ENCODE peak calls at places on chromosomes 4 and X, in nine cellular contexts. One of them, this sample, is unnamed.

GRCh38 chr4:139171878-139172691 is 4.9 kb downstream of the ELF2 start:
- DNase-seq in stimulated activated CD4-positive, alpha-beta T cell treated with anti-CD3 and anti-CD28 coated beads, Interleukin-1b, Interleukin-23, amount 100 ng/mL, for 1 hour: no peak
- DNase-seq in left lung: no peak
- DNase-seq in smooth muscle cell of the brain vasculature: no peak
- DNase-seq in endothelial cell: no peak
- DNase-seq in T-helper 1 cell: no peak
- DNase-seq in pancreas: no peak
- DNase-seq in HFF-Myc: no peak
- DNase-seq in OCI-LY7: no peak
- DNase-seq in this sample: no peak

GRCh38 chrX:150833454-150834056 is 64.9 kb downstream of the CD99L2 start:
- DNase-seq in stimulated activated CD4-positive, alpha-beta T cell treated with anti-CD3 and anti-CD28 coated beads, Interleukin-1b, Interleukin-23, amount 100 ng/mL, for 1 hour: no peak
- DNase-seq in endothelial cell: no peak
- DNase-seq in pancreas: no peak
- DNase-seq in T-helper 1 cell: no peak
- DNase-seq in OCI-LY7: no peak
- DNase-seq in HFF-Myc: no peak
- DNase-seq in left lung: no peak
- DNase-seq in smooth muscle cell of the brain vasculature: no peak
- DNase-seq in this sample: no peak

GRCh38 chr4:72767903-72768817 is 199.1 kb upstream of the ADAMTS3 start:
- DNase-seq in HFF-Myc: peak; percentile 14
- DNase-seq in pancreas: no peak
- DNase-seq in left lung: no peak
- DNase-seq in T-helper 1 cell: no peak
- DNase-seq in stimulated activated CD4-positive, alpha-beta T cell treated with anti-CD3 and anti-CD28 coated beads, Interleukin-1b, Interleukin-23, amount 100 ng/mL, for 1 hour: no peak
- DNase-seq in OCI-LY7: no peak
- DNase-seq in endothelial cell: no peak
- DNase-seq in smooth muscle cell of the brain vasculature: peak; percentile 9
- DNase-seq in this sample: peak; percentile 3

GRCh38 chr4:139177049-139177887 is at the start of gene ELF2:
- DNase-seq in endothelial cell: peak; percentile 75
- DNase-seq in smooth muscle cell of the brain vasculature: peak; percentile 62
- DNase-seq in OCI-LY7: peak; percentile 91
- DNase-seq in pancreas: peak; percentile 94
- DNase-seq in stimulated activated CD4-positive, alpha-beta T cell treated with anti-CD3 and anti-CD28 coated beads, Interleukin-1b, Interleukin-23, amount 100 ng/mL, for 1 hour: peak; percentile 67
- DNase-seq in T-helper 1 cell: peak; percentile 75
- DNase-seq in left lung: peak; percentile 97
- DNase-seq in HFF-Myc: no peak
- DNase-seq in this sample: peak; percentile 77

GRCh38 chr4:55398966-55399365 is 3.2 kb downstream of the TMEM165 start:
- DNase-seq in HFF-Myc: no peak
- DNase-seq in left lung: no peak
- DNase-seq in stimulated activated CD4-positive, alpha-beta T cell treated with anti-CD3 and anti-CD28 coated beads, Interleukin-1b, Interleukin-23, amount 100 ng/mL, for 1 hour: no peak
- DNase-seq in endothelial cell: no peak
- DNase-seq in smooth muscle cell of the brain vasculature: no peak
- DNase-seq in pancreas: no peak
- DNase-seq in T-helper 1 cell: no peak
- DNase-seq in OCI-LY7: no peak
- DNase-seq in this sample: peak; percentile 19

GRCh38 chrX:102155806-102156179 is at the start of gene BEX5:
- DNase-seq in endothelial cell: peak; percentile 52
- DNase-seq in smooth muscle cell of the brain vasculature: no peak
- DNase-seq in stimulated activated CD4-positive, alpha-beta T cell treated with anti-CD3 and anti-CD28 coated beads, Interleukin-1b, Interleukin-23, amount 100 ng/mL, for 1 hour: no peak
- DNase-seq in OCI-LY7: no peak
- DNase-seq in HFF-Myc: no peak
- DNase-seq in left lung: peak; percentile 51
- DNase-seq in pancreas: peak; percentile 78
- DNase-seq in T-helper 1 cell: peak; percentile 56
- DNase-seq in this sample: peak; percentile 81

GRCh38 chr4:55435136-55435535 is 39.4 kb downstream of the TMEM165 start:
- DNase-seq in endothelial cell: peak; percentile 29
- DNase-seq in OCI-LY7: no peak
- DNase-seq in smooth muscle cell of the brain vasculature: no peak
- DNase-seq in stimulated activated CD4-positive, alpha-beta T cell treated with anti-CD3 and anti-CD28 coated beads, Interleukin-1b, Interleukin-23, amount 100 ng/mL, for 1 hour: no peak
- DNase-seq in pancreas: no peak
- DNase-seq in T-helper 1 cell: no peak
- DNase-seq in HFF-Myc: no peak
- DNase-seq in left lung: no peak
- DNase-seq in this sample: peak; percentile 70

GRCh38 chr4:6350646-6351045 is 81.0 kb downstream of the WFS1 start:
- DNase-seq in endothelial cell: no peak
- DNase-seq in left lung: no peak
- DNase-seq in OCI-LY7: no peak
- DNase-seq in HFF-Myc: no peak
- DNase-seq in smooth muscle cell of the brain vasculature: no peak
- DNase-seq in stimulated activated CD4-positive, alpha-beta T cell treated with anti-CD3 and anti-CD28 coated beads, Interleukin-1b, Interleukin-23, amount 100 ng/mL, for 1 hour: no peak
- DNase-seq in pancreas: no peak
- DNase-seq in T-helper 1 cell: no peak
- DNase-seq in this sample: no peak

GRCh38 chr4:189845145-189845846 is 95.4 kb upstream of the FRG1 start:
- DNase-seq in HFF-Myc: no peak
- DNase-seq in smooth muscle cell of the brain vasculature: no peak
- DNase-seq in stimulated activated CD4-positive, alpha-beta T cell treated with anti-CD3 and anti-CD28 coated beads, Interleukin-1b, Interleukin-23, amount 100 ng/mL, for 1 hour: no peak
- DNase-seq in pancreas: no peak
- DNase-seq in OCI-LY7: no peak
- DNase-seq in T-helper 1 cell: no peak
- DNase-seq in left lung: no peak
- DNase-seq in endothelial cell: no peak
- DNase-seq in this sample: no peak

GRCh38 chrX:122583526-122583925 is 600.6 kb upstream of the GRIA3 start:
- DNase-seq in left lung: no peak
- DNase-seq in OCI-LY7: no peak
- DNase-seq in pancreas: no peak
- DNase-seq in endothelial cell: no peak
- DNase-seq in stimulated activated CD4-positive, alpha-beta T cell treated with anti-CD3 and anti-CD28 coated beads, Interleukin-1b, Interleukin-23, amount 100 ng/mL, for 1 hour: no peak
- DNase-seq in T-helper 1 cell: no peak
- DNase-seq in HFF-Myc: no peak
- DNase-seq in smooth muscle cell of the brain vasculature: no peak
- DNase-seq in this sample: no peak

GRCh38 chr4:94634266-94634665 is 123.5 kb upstream of the BMPR1B start:
- DNase-seq in endothelial cell: no peak
- DNase-seq in HFF-Myc: peak; percentile 24
- DNase-seq in stimulated activated CD4-positive, alpha-beta T cell treated with anti-CD3 and anti-CD28 coated beads, Interleukin-1b, Interleukin-23, amount 100 ng/mL, for 1 hour: no peak
- DNase-seq in pancreas: no peak
- DNase-seq in OCI-LY7: no peak
- DNase-seq in left lung: no peak
- DNase-seq in T-helper 1 cell: no peak
- DNase-seq in smooth muscle cell of the brain vasculature: peak; percentile 45
- DNase-seq in this sample: no peak

GRCh38 chrX:119288890-119289393 is 52.9 kb downstream of the PGRMC1 start:
- DNase-seq in left lung: no peak
- DNase-seq in pancreas: no peak
- DNase-seq in OCI-LY7: no peak
- DNase-seq in endothelial cell: no peak
- DNase-seq in T-helper 1 cell: no peak
- DNase-seq in smooth muscle cell of the brain vasculature: no peak
- DNase-seq in stimulated activated CD4-positive, alpha-beta T cell treated with anti-CD3 and anti-CD28 coated beads, Interleukin-1b, Interleukin-23, amount 100 ng/mL, for 1 hour: no peak
- DNase-seq in HFF-Myc: no peak
- DNase-seq in this sample: no peak

GRCh38 chr4:57071340-57071739 is 38.8 kb downstream of the IGFBP7 start:
- DNase-seq in left lung: no peak
- DNase-seq in T-helper 1 cell: no peak
- DNase-seq in HFF-Myc: no peak
- DNase-seq in endothelial cell: no peak
- DNase-seq in OCI-LY7: no peak
- DNase-seq in stimulated activated CD4-positive, alpha-beta T cell treated with anti-CD3 and anti-CD28 coated beads, Interleukin-1b, Interleukin-23, amount 100 ng/mL, for 1 hour: no peak
- DNase-seq in pancreas: no peak
- DNase-seq in smooth muscle cell of the brain vasculature: no peak
- DNase-seq in this sample: no peak

GRCh38 chr4:153934689-153935017 is 145.8 kb upstream of the SFRP2 start:
- DNase-seq in endothelial cell: no peak
- DNase-seq in left lung: no peak
- DNase-seq in HFF-Myc: no peak
- DNase-seq in T-helper 1 cell: no peak
- DNase-seq in OCI-LY7: no peak
- DNase-seq in smooth muscle cell of the brain vasculature: no peak
- DNase-seq in stimulated activated CD4-positive, alpha-beta T cell treated with anti-CD3 and anti-CD28 coated beads, Interleukin-1b, Interleukin-23, amount 100 ng/mL, for 1 hour: no peak
- DNase-seq in pancreas: no peak
- DNase-seq in this sample: no peak

GRCh38 chrX:153621949-153622598 is 23.1 kb upstream of the CCNQ start:
- DNase-seq in stimulated activated CD4-positive, alpha-beta T cell treated with anti-CD3 and anti-CD28 coated beads, Interleukin-1b, Interleukin-23, amount 100 ng/mL, for 1 hour: no peak
- DNase-seq in endothelial cell: no peak
- DNase-seq in HFF-Myc: no peak
- DNase-seq in OCI-LY7: no peak
- DNase-seq in T-helper 1 cell: no peak
- DNase-seq in pancreas: no peak
- DNase-seq in smooth muscle cell of the brain vasculature: no peak
- DNase-seq in left lung: peak; percentile 19
- DNase-seq in this sample: no peak

GRCh38 chr4:129532573-129532972 is 436.6 kb downstream of the C4orf33 start:
- DNase-seq in endothelial cell: no peak
- DNase-seq in left lung: no peak
- DNase-seq in OCI-LY7: no peak
- DNase-seq in stimulated activated CD4-positive, alpha-beta T cell treated with anti-CD3 and anti-CD28 coated beads, Interleukin-1b, Interleukin-23, amount 100 ng/mL, for 1 hour: no peak
- DNase-seq in HFF-Myc: no peak
- DNase-seq in pancreas: no peak
- DNase-seq in smooth muscle cell of the brain vasculature: no peak
- DNase-seq in T-helper 1 cell: no peak
- DNase-seq in this sample: peak; percentile 81

GRCh38 chr4:45453258-45453841 is 670.5 kb downstream of the GABRG1 start:
- DNase-seq in left lung: no peak
- DNase-seq in OCI-LY7: peak; percentile 2
- DNase-seq in smooth muscle cell of the brain vasculature: no peak
- DNase-seq in HFF-Myc: no peak
- DNase-seq in endothelial cell: no peak
- DNase-seq in T-helper 1 cell: no peak
- DNase-seq in pancreas: no peak
- DNase-seq in stimulated activated CD4-positive, alpha-beta T cell treated with anti-CD3 and anti-CD28 coated beads, Interleukin-1b, Interleukin-23, amount 100 ng/mL, for 1 hour: no peak
- DNase-seq in this sample: peak; percentile 27

GRCh38 chr4:1090465-1091440 is 22.6 kb downstream of the RNF212 start:
- DNase-seq in OCI-LY7: no peak
- DNase-seq in smooth muscle cell of the brain vasculature: no peak
- DNase-seq in left lung: no peak
- DNase-seq in endothelial cell: no peak
- DNase-seq in T-helper 1 cell: no peak
- DNase-seq in pancreas: no peak
- DNase-seq in stimulated activated CD4-positive, alpha-beta T cell treated with anti-CD3 and anti-CD28 coated beads, Interleukin-1b, Interleukin-23, amount 100 ng/mL, for 1 hour: no peak
- DNase-seq in HFF-Myc: no peak
- DNase-seq in this sample: no peak

GRCh38 chr4:61375316-61375715 is 175.2 kb downstream of the ADGRL3 start:
- DNase-seq in stimulated activated CD4-positive, alpha-beta T cell treated with anti-CD3 and anti-CD28 coated beads, Interleukin-1b, Interleukin-23, amount 100 ng/mL, for 1 hour: no peak
- DNase-seq in endothelial cell: no peak
- DNase-seq in T-helper 1 cell: no peak
- DNase-seq in OCI-LY7: no peak
- DNase-seq in left lung: no peak
- DNase-seq in smooth muscle cell of the brain vasculature: no peak
- DNase-seq in pancreas: no peak
- DNase-seq in HFF-Myc: no peak
- DNase-seq in this sample: no peak

GRCh38 chrX:11724122-11725017 is 33.7 kb upstream of the MSL3 start:
- DNase-seq in pancreas: no peak
- DNase-seq in smooth muscle cell of the brain vasculature: peak; percentile 10
- DNase-seq in T-helper 1 cell: no peak
- DNase-seq in OCI-LY7: peak; percentile 29
- DNase-seq in stimulated activated CD4-positive, alpha-beta T cell treated with anti-CD3 and anti-CD28 coated beads, Interleukin-1b, Interleukin-23, amount 100 ng/mL, for 1 hour: no peak
- DNase-seq in left lung: no peak
- DNase-seq in endothelial cell: peak; percentile 6
- DNase-seq in HFF-Myc: peak; percentile 10
- DNase-seq in this sample: peak; percentile 50

GRCh38 chr4:125572601-125573000 is 257.8 kb downstream of the FAT4 start:
- DNase-seq in stimulated activated CD4-positive, alpha-beta T cell treated with anti-CD3 and anti-CD28 coated beads, Interleukin-1b, Interleukin-23, amount 100 ng/mL, for 1 hour: no peak
- DNase-seq in smooth muscle cell of the brain vasculature: no peak
- DNase-seq in T-helper 1 cell: no peak
- DNase-seq in pancreas: no peak
- DNase-seq in HFF-Myc: no peak
- DNase-seq in left lung: no peak
- DNase-seq in endothelial cell: no peak
- DNase-seq in OCI-LY7: no peak
- DNase-seq in this sample: no peak

GRCh38 chr4:141047228-141047884 is 85.9 kb downstream of the RNF150 start:
- DNase-seq in endothelial cell: no peak
- DNase-seq in HFF-Myc: peak; percentile 76
- DNase-seq in smooth muscle cell of the brain vasculature: no peak
- DNase-seq in stimulated activated CD4-positive, alpha-beta T cell treated with anti-CD3 and anti-CD28 coated beads, Interleukin-1b, Interleukin-23, amount 100 ng/mL, for 1 hour: no peak
- DNase-seq in pancreas: no peak
- DNase-seq in left lung: no peak
- DNase-seq in OCI-LY7: no peak
- DNase-seq in T-helper 1 cell: no peak
- DNase-seq in this sample: no peak

GRCh38 chr4:177596035-177596434 is 153.8 kb upstream of the AGA start:
- DNase-seq in stimulated activated CD4-positive, alpha-beta T cell treated with anti-CD3 and anti-CD28 coated beads, Interleukin-1b, Interleukin-23, amount 100 ng/mL, for 1 hour: no peak
- DNase-seq in T-helper 1 cell: no peak
- DNase-seq in OCI-LY7: no peak
- DNase-seq in pancreas: peak; percentile 46
- DNase-seq in endothelial cell: no peak
- DNase-seq in HFF-Myc: peak; percentile 39
- DNase-seq in left lung: no peak
- DNase-seq in smooth muscle cell of the brain vasculature: peak; percentile 9
- DNase-seq in this sample: no peak

GRCh38 chrX:132956421-132957210 is 1.8 kb downstream of the HS6ST2 start:
- DNase-seq in HFF-Myc: no peak
- DNase-seq in OCI-LY7: no peak
- DNase-seq in pancreas: no peak
- DNase-seq in smooth muscle cell of the brain vasculature: no peak
- DNase-seq in T-helper 1 cell: no peak
- DNase-seq in stimulated activated CD4-positive, alpha-beta T cell treated with anti-CD3 and anti-CD28 coated beads, Interleukin-1b, Interleukin-23, amount 100 ng/mL, for 1 hour: no peak
- DNase-seq in left lung: no peak
- DNase-seq in endothelial cell: peak; percentile 5
- DNase-seq in this sample: no peak

This sample was measured in KBM-7.